ENCODE peak calls at places on chromosomes 4 and X, in four cellular contexts. One of them, this sample, is unnamed.

GRCh38 chr4:44632089-44632488 is 19.3 kb downstream of the YIPF7 start:
- DNase-seq in mucosa of descending colon: no peak
- DNase-seq in sigmoid colon: no peak
- DNase-seq in tibial artery: no peak
- DNase-seq in this sample: no peak

GRCh38 chr4:121951570-121952110 is at the start of gene TRPC3:
- DNase-seq in mucosa of descending colon: peak; percentile 51
- DNase-seq in sigmoid colon: peak; percentile 64
- DNase-seq in tibial artery: no peak
- DNase-seq in this sample: peak; percentile 26

GRCh38 chr4:109730294-109731051 is 603 bp upstream of the PLA2G12A start:
- DNase-seq in mucosa of descending colon: peak; percentile 79
- DNase-seq in sigmoid colon: peak; percentile 82
- DNase-seq in tibial artery: peak; percentile 81
- DNase-seq in this sample: no peak

GRCh38 chrX:19865567-19866363 is 21.6 kb downstream of the SH3KBP1 start:
- DNase-seq in mucosa of descending colon: no peak
- DNase-seq in sigmoid colon: no peak
- DNase-seq in tibial artery: no peak
- DNase-seq in this sample: peak; percentile 50

GRCh38 chr4:7733801-7734650 is 205.6 kb downstream of the AFAP1 start:
- DNase-seq in mucosa of descending colon: no peak
- DNase-seq in sigmoid colon: no peak
- DNase-seq in tibial artery: no peak
- DNase-seq in this sample: no peak

GRCh38 chrX:115388879-115389278 is 99.4 kb downstream of the LUZP4 start:
- DNase-seq in mucosa of descending colon: no peak
- DNase-seq in sigmoid colon: no peak
- DNase-seq in tibial artery: no peak
- DNase-seq in this sample: no peak

GRCh38 chr4:38071801-38072567 is 111.8 kb downstream of the PTTG2 start:
- DNase-seq in mucosa of descending colon: no peak
- DNase-seq in sigmoid colon: no peak
- DNase-seq in tibial artery: no peak
- DNase-seq in this sample: peak; percentile 38

GRCh38 chr4:113468165-113469022 is 293.1 kb downstream of the CAMK2D start:
- DNase-seq in mucosa of descending colon: peak; percentile 32
- DNase-seq in sigmoid colon: peak; percentile 95
- DNase-seq in tibial artery: peak; percentile 94
- DNase-seq in this sample: no peak

GRCh38 chrX:45697591-45697990 is 496.9 kb upstream of the DIPK2B start:
- DNase-seq in mucosa of descending colon: no peak
- DNase-seq in sigmoid colon: no peak
- DNase-seq in tibial artery: no peak
- DNase-seq in this sample: no peak

GRCh38 chr4:109440948-109441347 is 7.3 kb downstream of the SEC24B start:
- DNase-seq in mucosa of descending colon: no peak
- DNase-seq in sigmoid colon: no peak
- DNase-seq in tibial artery: no peak
- DNase-seq in this sample: no peak

GRCh38 chr4:123832173-123833026 is 435.8 kb downstream of the SPRY1 start:
- DNase-seq in mucosa of descending colon: no peak
- DNase-seq in sigmoid colon: peak; percentile 81
- DNase-seq in tibial artery: peak; percentile 68
- DNase-seq in this sample: no peak

GRCh38 chrX:41779058-41779564 is 55.1 kb downstream of the GPR82 start:
- DNase-seq in mucosa of descending colon: no peak
- DNase-seq in sigmoid colon: no peak
- DNase-seq in tibial artery: no peak
- DNase-seq in this sample: no peak

GRCh38 chrX:134388161-134389109 is 71.5 kb upstream of the HPRT1 start:
- DNase-seq in mucosa of descending colon: no peak
- DNase-seq in sigmoid colon: no peak
- DNase-seq in tibial artery: no peak
- DNase-seq in this sample: peak; percentile 65

GRCh38 chr4:165301833-165302232 is 25.6 kb upstream of the MSMO1 start:
- DNase-seq in mucosa of descending colon: no peak
- DNase-seq in sigmoid colon: no peak
- DNase-seq in tibial artery: no peak
- DNase-seq in this sample: peak; percentile 38

GRCh38 chr4:152605031-152605430 is 69.1 kb upstream of the FBXW7 start:
- DNase-seq in mucosa of descending colon: no peak
- DNase-seq in sigmoid colon: no peak
- DNase-seq in tibial artery: no peak
- DNase-seq in this sample: no peak

GRCh38 chrX:46575991-46576392 is 2.4 kb downstream of the CHST7 start:
- DNase-seq in mucosa of descending colon: no peak
- DNase-seq in sigmoid colon: peak; percentile 80
- DNase-seq in tibial artery: peak; percentile 72
- DNase-seq in this sample: no peak

GRCh38 chrX:68827848-68828562 is 816 bp upstream of the EFNB1 start:
- DNase-seq in mucosa of descending colon: peak; percentile 88
- DNase-seq in sigmoid colon: peak; percentile 93
- DNase-seq in tibial artery: peak; percentile 88
- DNase-seq in this sample: peak; percentile 78

GRCh38 chrX:16748425-16748824 is 29.0 kb downstream of the SYAP1 start:
- DNase-seq in mucosa of descending colon: no peak
- DNase-seq in sigmoid colon: no peak
- DNase-seq in tibial artery: no peak
- DNase-seq in this sample: no peak

GRCh38 chr4:141860974-141861373 is 224.6 kb downstream of the IL15 start:
- DNase-seq in mucosa of descending colon: no peak
- DNase-seq in sigmoid colon: no peak
- DNase-seq in tibial artery: no peak
- DNase-seq in this sample: peak; percentile 5

GRCh38 chr4:48315728-48316630 is 25.4 kb upstream of the SLAIN2 start:
- DNase-seq in mucosa of descending colon: no peak
- DNase-seq in sigmoid colon: no peak
- DNase-seq in tibial artery: no peak
- DNase-seq in this sample: peak; percentile 70

GRCh38 chrX:43735957-43736356 is 79.9 kb downstream of the MAOA start:
- DNase-seq in mucosa of descending colon: no peak
- DNase-seq in sigmoid colon: no peak
- DNase-seq in tibial artery: no peak
- DNase-seq in this sample: no peak

GRCh38 chr4:32633421-32633820 is 1913.3 kb downstream of the PCDH7 start:
- DNase-seq in mucosa of descending colon: no peak
- DNase-seq in sigmoid colon: no peak
- DNase-seq in tibial artery: no peak
- DNase-seq in this sample: no peak

GRCh38 chr4:122901621-122902020 is 20.8 kb downstream of the NUDT6 start:
- DNase-seq in mucosa of descending colon: no peak
- DNase-seq in sigmoid colon: no peak
- DNase-seq in tibial artery: no peak
- DNase-seq in this sample: no peak

GRCh38 chr4:147822128-147822527 is 90.2 kb downstream of the ARHGAP10 start:
- DNase-seq in mucosa of descending colon: no peak
- DNase-seq in sigmoid colon: peak; percentile 94
- DNase-seq in tibial artery: peak; percentile 89
- DNase-seq in this sample: peak; percentile 45

GRCh38 chr4:123396294-123397275 is at the start of gene SPRY1:
- DNase-seq in mucosa of descending colon: peak; percentile 88
- DNase-seq in sigmoid colon: peak; percentile 94
- DNase-seq in tibial artery: peak; percentile 91
- DNase-seq in this sample: peak; percentile 82

GRCh38 chr4:11565899-11566298 is 137.2 kb upstream of the HS3ST1 start:
- DNase-seq in mucosa of descending colon: no peak
- DNase-seq in sigmoid colon: no peak
- DNase-seq in tibial artery: no peak
- DNase-seq in this sample: no peak

GRCh38 chr4:149441338-149441737 is 374.3 kb downstream of the IQCM start:
- DNase-seq in mucosa of descending colon: no peak
- DNase-seq in sigmoid colon: no peak
- DNase-seq in tibial artery: no peak
- DNase-seq in this sample: no peak

GRCh38 chrX:134546187-134546586 is 86.2 kb downstream of the HPRT1 start:
- DNase-seq in mucosa of descending colon: no peak
- DNase-seq in sigmoid colon: no peak
- DNase-seq in tibial artery: no peak
- DNase-seq in this sample: no peak

GRCh38 chr4:44232262-44232661 is 216.3 kb downstream of the KCTD8 start:
- DNase-seq in mucosa of descending colon: no peak
- DNase-seq in sigmoid colon: no peak
- DNase-seq in tibial artery: no peak
- DNase-seq in this sample: no peak

GRCh38 chr4:48187813-48188212 is 53.8 kb upstream of the TXK start:
- DNase-seq in mucosa of descending colon: no peak
- DNase-seq in sigmoid colon: no peak
- DNase-seq in tibial artery: no peak
- DNase-seq in this sample: no peak

GRCh38 chr4:957231-957580 is 16.2 kb downstream of the DGKQ start:
- DNase-seq in mucosa of descending colon: peak; percentile 17
- DNase-seq in sigmoid colon: peak; percentile 56
- DNase-seq in tibial artery: peak; percentile 55
- DNase-seq in this sample: no peak

GRCh38 chr4:108700358-108700757 is 50.0 kb downstream of the OSTC start:
- DNase-seq in mucosa of descending colon: no peak
- DNase-seq in sigmoid colon: no peak
- DNase-seq in tibial artery: no peak
- DNase-seq in this sample: no peak

GRCh38 chrX:16559206-16559619 is 90.7 kb upstream of the S100G start:
- DNase-seq in mucosa of descending colon: no peak
- DNase-seq in sigmoid colon: no peak
- DNase-seq in tibial artery: no peak
- DNase-seq in this sample: no peak

GRCh38 chrX:39174761-39175417 is 373.6 kb downstream of the MID1IP1 start:
- DNase-seq in mucosa of descending colon: peak; percentile 48
- DNase-seq in sigmoid colon: no peak
- DNase-seq in tibial artery: no peak
- DNase-seq in this sample: no peak

GRCh38 chr4:69881173-69881773 is 21.3 kb upstream of the SULT1E1 start:
- DNase-seq in mucosa of descending colon: no peak
- DNase-seq in sigmoid colon: no peak
- DNase-seq in tibial artery: no peak
- DNase-seq in this sample: peak; percentile 53

GRCh38 chr4:139887378-139887801 is 221.8 kb downstream of the MGST2 start:
- DNase-seq in mucosa of descending colon: no peak
- DNase-seq in sigmoid colon: no peak
- DNase-seq in tibial artery: no peak
- DNase-seq in this sample: no peak
- H3K4me3 ChIP-seq in mucosa of descending colon: no peak overlapping the region
- H3K4me3 ChIP-seq in sigmoid colon: peak overlapping the region; percentile 4
- H3K4me3 ChIP-seq in tibial artery: peak overlapping the region; percentile 0
- H3K4me3 ChIP-seq in this sample: no peak overlapping the region

GRCh38 chrX:53479295-53479694 is 45.1 kb upstream of the HSD17B10 start:
- DNase-seq in mucosa of descending colon: no peak
- DNase-seq in sigmoid colon: no peak
- DNase-seq in tibial artery: no peak
- DNase-seq in this sample: peak; percentile 4

GRCh38 chrX:53483838-53484420 is 49.8 kb upstream of the HSD17B10 start:
- DNase-seq in mucosa of descending colon: no peak
- DNase-seq in sigmoid colon: no peak
- DNase-seq in tibial artery: no peak
- DNase-seq in this sample: no peak

GRCh38 chrX:53481093-53481492 is 46.9 kb upstream of the HSD17B10 start:
- DNase-seq in mucosa of descending colon: peak; percentile 25
- DNase-seq in sigmoid colon: no peak
- DNase-seq in tibial artery: no peak
- DNase-seq in this sample: peak; percentile 2

GRCh38 chrX:53486285-53486684 is 52.1 kb upstream of the HSD17B10 start:
- DNase-seq in mucosa of descending colon: no peak
- DNase-seq in sigmoid colon: no peak
- DNase-seq in tibial artery: no peak
- DNase-seq in this sample: no peak

DNA sequence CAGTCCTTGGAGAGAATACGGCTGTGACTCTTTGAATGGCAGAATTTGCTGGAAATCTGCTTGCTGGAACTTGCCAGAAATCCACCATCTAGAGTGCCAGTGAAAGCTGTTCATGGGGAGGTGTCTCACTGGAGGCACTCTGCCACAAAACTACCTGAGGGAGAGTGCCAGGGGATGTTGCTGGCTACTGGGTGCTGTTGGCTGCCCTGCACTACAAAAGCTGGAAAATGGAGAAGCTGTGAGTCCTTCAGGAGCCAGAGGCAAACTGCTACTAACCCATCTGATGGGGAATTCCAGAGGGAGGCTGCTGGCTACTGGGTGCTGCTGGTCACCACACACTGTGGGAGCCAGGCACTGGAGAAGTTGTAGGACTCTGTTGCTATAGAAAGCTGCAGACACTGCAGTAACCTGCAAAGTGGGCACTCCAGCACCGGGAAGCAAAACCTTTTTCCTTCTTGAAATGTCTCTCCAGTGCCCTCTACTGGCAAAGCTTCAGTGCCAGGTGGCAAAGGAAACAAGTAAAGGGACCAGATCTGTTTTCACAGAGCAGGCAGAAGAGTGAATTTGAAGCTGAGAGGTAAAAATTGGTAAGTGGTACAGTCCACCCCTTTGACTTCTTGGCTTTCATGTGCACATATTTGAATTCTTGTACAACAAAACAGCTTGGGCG is 47.8 kb upstream of the HSD17B10 start:
- DNase-seq in mucosa of descending colon: peak; percentile 26
- DNase-seq in sigmoid colon: peak; percentile 66
- DNase-seq in tibial artery: no peak
- DNase-seq in this sample: peak; percentile 57
- TF ChIP-seq CTCF in mucosa of descending colon: peak; percentile 22
- TF ChIP-seq CTCF in sigmoid colon: no peak
- TF ChIP-seq CTCF in tibial artery: peak; percentile 42
- TF ChIP-seq CTCF in this sample: peak; percentile 60

GRCh38 chr4:143382539-143382938 is 45.9 kb downstream of the GAB1 start:
- DNase-seq in mucosa of descending colon: no peak
- DNase-seq in sigmoid colon: no peak
- DNase-seq in tibial artery: no peak
- DNase-seq in this sample: no peak
- H3K4me3 ChIP-seq in mucosa of descending colon: no peak overlapping the region
- H3K4me3 ChIP-seq in sigmoid colon: no peak overlapping the region
- H3K4me3 ChIP-seq in tibial artery: peak overlapping the region; percentile 2
- H3K4me3 ChIP-seq in this sample: no peak overlapping the region

GRCh38 chr4:138111462-138112000 is 130.6 kb downstream of the SLC7A11 start:
- DNase-seq in mucosa of descending colon: no peak
- DNase-seq in sigmoid colon: no peak
- DNase-seq in tibial artery: no peak
- DNase-seq in this sample: no peak
- TF ChIP-seq CTCF in mucosa of descending colon: no peak
- TF ChIP-seq CTCF in sigmoid colon: no peak
- TF ChIP-seq CTCF in tibial artery: no peak
- TF ChIP-seq CTCF in this sample: no peak